ENCODE peak calls at places on chromosomes 13 and 19, in four cellular contexts. Y, H, P and A are unnamed samples.

GRCh38 chr19:14544977-14545715 is 15.8 kb downstream of the TECR start:
- DNase-seq in H (no peak), Y (no peak), P (peak; percentile 30), A (no peak)

GRCh38 chr19:7926021-7926726 is at the start of gene CTXN1:
- DNase-seq in P (peak; percentile 40), H (peak; percentile 71), Y (peak; percentile 94), A (peak; percentile 83)

GRCh38 chr19:42089191-42089750 is 13.3 kb downstream of the ZNF574 start:
- DNase-seq in P (no peak), H (no peak), Y (no peak), A (no peak)

GRCh38 chr19:5018224-5019015 is 49.5 kb downstream of the KDM4B start:
- DNase-seq in Y (no peak), H (no peak), P (peak; percentile 74), A (no peak)

GRCh38 chr19:56973713-56974553 is 133.4 kb upstream of the PEG3 start:
- DNase-seq in Y (peak; percentile 66), H (no peak), P (no peak), A (no peak)

GRCh38 chr19:19525611-19526380 is 2.9 kb upstream of the YJEFN3 start:
- DNase-seq in P (no peak), Y (no peak), H (no peak), A (no peak)

GRCh38 chr19:33468361-33469170 is 53.0 kb downstream of the PEPD start:
- DNase-seq in Y (no peak), P (peak; percentile 67), H (no peak), A (no peak)

GRCh38 chr13:26257049-26257448 is 3.1 kb downstream of the CDK8 start:
- DNase-seq in P (no peak), Y (no peak), H (no peak), A (no peak)

GRCh38 chr19:2057484-2058469 is 6.7 kb upstream of the MKNK2 start:
- DNase-seq in H (no peak), Y (no peak), P (no peak), A (no peak)

GRCh38 chr19:2058570-2059421 is 7.8 kb upstream of the MKNK2 start:
- DNase-seq in Y (no peak), H (no peak), P (no peak), A (no peak)

GRCh38 chr19:2061936-2062729 is 11.1 kb upstream of the MKNK2 start:
- DNase-seq in H (no peak), P (no peak), Y (no peak), A (peak; percentile 46)

GRCh38 chr19:2061093-2061935 is 10.3 kb upstream of the MKNK2 start:
- DNase-seq in H (peak; percentile 96), Y (peak; percentile 99), P (peak; percentile 95), A (peak; percentile 99)

DNA sequence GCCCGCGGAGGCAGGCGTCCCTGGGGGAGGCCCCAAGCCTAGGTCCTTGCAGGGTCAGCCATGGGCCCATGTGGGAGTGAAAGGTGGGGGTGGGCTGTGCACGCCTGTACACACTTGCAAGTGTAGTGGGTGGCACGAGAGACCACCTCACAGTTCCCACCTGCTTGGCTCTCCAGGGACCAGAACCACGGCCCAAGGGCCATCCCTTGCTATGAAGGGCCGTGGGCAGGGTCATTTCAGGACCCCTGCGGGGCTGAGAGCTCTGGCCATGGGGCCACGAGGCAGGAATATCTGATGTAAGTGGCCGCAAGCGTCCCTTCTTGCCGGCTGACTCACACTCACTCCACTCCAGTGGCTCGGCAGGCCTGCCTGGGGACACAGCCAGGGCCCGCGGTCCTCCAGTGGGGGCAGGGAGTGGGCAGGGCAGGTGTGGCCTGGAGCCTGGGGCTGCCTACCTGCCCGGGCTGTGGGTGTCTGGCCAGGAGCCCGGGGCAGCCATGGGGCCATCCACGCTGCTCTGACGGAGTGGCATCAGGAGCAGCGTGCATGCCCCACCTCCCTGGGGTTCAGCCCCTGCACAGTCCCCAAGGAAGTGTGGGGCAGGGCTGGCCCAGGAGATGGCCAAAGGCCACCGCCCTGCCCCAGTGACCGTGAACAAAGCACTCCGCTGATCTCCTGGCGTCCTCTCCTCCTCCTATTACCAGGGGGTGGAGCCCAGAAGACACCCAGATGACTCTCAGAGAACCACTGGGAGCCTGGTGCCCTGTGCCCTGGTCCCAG is 8.6 kb upstream of the MKNK2 start:
- DNase-seq in P (peak; percentile 73), H (peak; percentile 81), Y (peak; percentile 59), A (peak; percentile 93)
- TF ChIP-seq CTCF in P (no peak), H (no peak), Y (no peak), A (no peak)

DNA sequence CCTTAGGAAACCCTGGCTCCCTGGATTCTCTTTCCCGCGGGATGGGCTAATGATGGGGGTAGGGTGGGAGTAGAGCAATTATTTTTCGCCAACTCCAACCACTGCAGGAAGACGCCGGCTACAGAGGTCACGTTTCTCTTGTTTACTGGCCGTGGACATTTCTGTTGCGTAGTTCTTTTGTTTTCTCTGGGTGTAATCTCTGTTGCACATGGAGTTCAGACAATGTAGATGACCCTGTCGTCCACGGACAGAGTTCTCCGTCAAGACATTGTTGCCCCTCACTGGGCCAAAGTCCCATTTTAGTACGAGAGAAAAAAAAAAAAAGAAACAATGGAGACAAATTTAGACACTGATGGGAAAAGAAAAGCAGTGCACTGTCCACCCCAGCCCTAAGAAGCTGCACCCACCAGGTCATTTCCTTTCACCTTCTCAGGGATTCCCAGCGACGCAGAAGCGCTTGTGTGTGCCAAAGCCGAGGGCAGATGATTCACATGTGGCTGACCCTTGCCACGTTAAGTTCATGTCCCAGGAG is 133.9 kb upstream of the ARGLU1 start:
- DNase-seq in Y (no peak), H (no peak), P (no peak), A (no peak)
- H3K9ac ChIP-seq in Y (no peak overlapping the region), H (no peak overlapping the region), P (no peak overlapping the region), A (no peak overlapping the region)

GRCh38 chr13:50085063-50085462 is 69.8 kb downstream of the KCNRG start:
- DNase-seq in H (peak; percentile 66), P (no peak), Y (no peak), A (no peak)
- TF ChIP-seq CTCF in H (peak; percentile 63), P (peak; percentile 33), Y (peak; percentile 72), A (peak; percentile 47)

GRCh38 chr19:6117534-6117933 is 7.2 kb upstream of the RFX2 start:
- DNase-seq in Y (no peak), P (no peak), H (no peak), A (no peak)
- H3K9ac ChIP-seq in Y (no peak overlapping the region), P (no peak overlapping the region), H (no peak overlapping the region), A (no peak overlapping the region)

DNA sequence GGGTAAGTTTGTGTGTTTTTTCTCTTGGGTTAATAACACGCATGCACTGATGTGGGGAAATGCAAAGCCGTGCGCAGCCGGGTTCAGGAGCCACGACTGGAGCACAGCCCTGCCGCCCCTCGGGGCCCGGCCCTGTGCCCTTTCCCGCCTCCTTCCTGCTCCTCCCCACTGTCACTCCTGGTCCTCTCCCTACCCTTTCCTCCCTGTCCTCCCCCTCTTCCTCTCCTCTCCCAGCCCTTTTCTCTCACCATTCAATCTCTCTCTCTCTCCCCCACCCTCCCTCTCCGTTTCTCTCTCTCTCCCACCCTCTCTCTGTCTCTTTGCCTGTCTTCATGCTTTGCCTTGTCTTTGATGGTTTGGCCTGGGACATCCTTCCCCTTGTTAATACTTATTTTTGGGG is 27.2 kb downstream of the PLEKHJ1 start:
- DNase-seq in Y (no peak), H (no peak), P (no peak), A (no peak)
- TF ChIP-seq CTCF in Y (no peak), H (no peak), P (no peak), A (no peak)